ENCODE peak calls at places on chromosomes 4 and X, in ten cellular contexts. E is colonic mucosa; A is OCI-LY7; L is hepatocyte; B is neural crest cell; I is iris pigment epithelial cell; G is activated T-cell treated with anti-CD3 and anti-CD28 coated beads, Interleukin-2, amount 50 U/mL, for 72 hours; X is EH; R is PC-9; K is cardiac fibroblast. C is an unnamed sample.

GRCh38 chr4:158327525-158327924 is 117.2 kb downstream of the TMEM144 start:
- DNase-seq in R (no peak), K (no peak), G (no peak), B (no peak), X (no peak), L (peak; percentile 6), E (no peak), A (no peak), I (no peak), C (no peak)

GRCh38 chr4:127203561-127204260 is 429.0 kb upstream of the INTU start:
- DNase-seq in A (no peak), R (no peak), E (no peak), X (peak; percentile 70), K (peak; percentile 39), I (peak; percentile 60), B (no peak), G (no peak), L (no peak), C (peak; percentile 49)

GRCh38 chrX:12819231-12819630 is 28.0 kb downstream of the PRPS2 start:
- DNase-seq in R (peak; percentile 7), G (no peak), K (peak; percentile 3), B (no peak), E (no peak), A (no peak), I (peak; percentile 21), X (peak; percentile 3), L (no peak), C (no peak)

GRCh38 chr4:111693754-111694153 is 451.5 kb upstream of the FAM241A start:
- DNase-seq in E (no peak), A (no peak), R (no peak), I (no peak), G (no peak), L (no peak), K (no peak), B (no peak), X (no peak), C (no peak)

GRCh38 chr4:121252224-121252806 is 88.2 kb upstream of the TNIP3 start:
- DNase-seq in I (peak; percentile 74), G (peak; percentile 49), A (peak; percentile 59), K (peak; percentile 78), X (peak; percentile 72), L (peak; percentile 82), B (peak; percentile 66), E (peak; percentile 71), R (peak; percentile 51), C (peak; percentile 73)

GRCh38 chr4:48944659-48945290 is 38.2 kb upstream of the OCIAD2 start:
- DNase-seq in R (peak; percentile 50), E (peak; percentile 65), L (no peak), X (no peak), A (peak; percentile 37), I (no peak), K (no peak), B (peak; percentile 21), G (peak; percentile 61), C (no peak)

GRCh38 chrX:30935985-30936384 is 46.9 kb upstream of the TAB3 start:
- DNase-seq in L (peak; percentile 52), G (no peak), R (peak; percentile 17), X (peak; percentile 25), I (peak; percentile 28), A (no peak), B (peak; percentile 5), E (peak; percentile 31), K (peak; percentile 15), C (peak; percentile 28)

GRCh38 chr4:57051100-57051499 is 59.1 kb downstream of the IGFBP7 start:
- DNase-seq in E (no peak), G (no peak), L (no peak), B (no peak), A (no peak), R (no peak), X (peak; percentile 44), I (peak; percentile 60), K (peak; percentile 69), C (peak; percentile 48)

GRCh38 chr4:88033309-88033708 is 25.9 kb downstream of the PKD2 start:
- DNase-seq in E (peak; percentile 60), A (peak; percentile 65), L (peak; percentile 80), X (peak; percentile 72), G (peak; percentile 42), R (peak; percentile 24), B (peak; percentile 35), I (peak; percentile 62), K (peak; percentile 76), C (peak; percentile 76)

GRCh38 chrX:48939417-48940228 is 17.8 kb downstream of the OTUD5 start:
- DNase-seq in E (no peak), K (no peak), A (peak; percentile 74), R (no peak), B (no peak), I (no peak), X (no peak), L (no peak), G (no peak), C (no peak)

GRCh38 chr4:37741564-37741963 is 55.4 kb upstream of the RELL1 start:
- DNase-seq in R (no peak), B (no peak), I (no peak), G (no peak), X (no peak), E (no peak), A (no peak), L (no peak), K (no peak), C (no peak)